ENCODE peak calls at places on chromosome 22, in ten cellular contexts. V, I, Q, S, E, X, U, C, J and B are unnamed samples.

GRCh38 chr22:21940521-21940920 is 12.1 kb downstream of the PPM1F start:
- DNase-seq in V (no peak), E (no peak), Q (no peak), I (no peak), J (no peak), S (no peak), X (peak; percentile 15), C (no peak), U (no peak), B (no peak)

GRCh38 chr22:50191041-50191740 is 5.5 kb downstream of the TRABD start:
- DNase-seq in C (no peak), V (peak; percentile 86), Q (no peak), I (no peak), J (no peak), S (no peak), X (no peak), E (no peak), U (peak; percentile 87), B (no peak)

GRCh38 chr22:17637490-17638181 is 921 bp upstream of the BCL2L13 start:
- DNase-seq in U (no peak), I (no peak), E (no peak), V (no peak), X (no peak), J (no peak), S (no peak), C (no peak), Q (no peak), B (peak; percentile 12)

GRCh38 chr22:45013138-45013537 is 3.3 kb upstream of the PHF21B start:
- DNase-seq in J (no peak), Q (no peak), C (no peak), X (no peak), E (no peak), S (no peak), V (no peak), U (no peak), I (no peak), B (no peak)

GRCh38 chr22:24161909-24162308 is 19.4 kb upstream of the SUSD2 start:
- DNase-seq in S (no peak), Q (no peak), X (no peak), I (no peak), E (no peak), C (no peak), U (no peak), J (peak; percentile 57), V (no peak), B (no peak)

GRCh38 chr22:23095467-23096342 is 25.4 kb downstream of the GNAZ start:
- DNase-seq in U (no peak), V (no peak), C (no peak), J (no peak), S (no peak), I (no peak), Q (no peak), X (no peak), E (no peak), B (no peak)

GRCh38 chr22:50201191-50202129 is 649 bp downstream of the SELENOO start:
- DNase-seq in U (no peak), I (no peak), S (no peak), V (no peak), E (no peak), X (no peak), J (no peak), Q (no peak), C (no peak), B (no peak)

GRCh38 chr22:17172172-17172833 is 13.2 kb upstream of the HDHD5 start:
- DNase-seq in I (no peak), V (no peak), Q (no peak), J (peak; percentile 64), E (no peak), U (no peak), C (no peak), X (no peak), S (no peak), B (no peak)

GRCh38 chr22:34688825-34689224 is 377.1 kb upstream of the ISX start:
- DNase-seq in C (no peak), Q (no peak), X (no peak), S (peak; percentile 39), J (no peak), E (no peak), V (no peak), U (no peak), I (no peak), B (peak; percentile 13)

GRCh38 chr22:37226087-37226486 is 13.8 kb upstream of the SSTR3 start:
- DNase-seq in V (no peak), J (no peak), C (no peak), U (no peak), S (no peak), E (no peak), X (no peak), I (no peak), Q (no peak), B (peak; percentile 60)

GRCh38 chr22:49973018-49973965 is 12.7 kb downstream of the PIM3 start:
- DNase-seq in I (peak; percentile 37), Q (no peak), E (no peak), X (no peak), S (peak; percentile 56), J (no peak), V (no peak), C (no peak), U (no peak), B (no peak)

GRCh38 chr22:38924197-38924952 is 33.0 kb upstream of the APOBEC3A start:
- DNase-seq in E (peak; percentile 79), J (peak; percentile 72), U (peak; percentile 94), Q (no peak), S (no peak), C (peak; percentile 91), I (peak; percentile 98), V (no peak), X (peak; percentile 93), B (peak; percentile 29)
- H3K4me3 ChIP-seq in E (no peak overlapping the region), J (peak overlapping the region; percentile 56), U (peak overlapping the region; percentile 33), Q (peak overlapping the region; percentile 30), S (no peak overlapping the region), C (peak overlapping the region; percentile 35), I (peak overlapping the region; percentile 43), V (no peak overlapping the region), X (peak overlapping the region; percentile 69), B (peak overlapping the region; percentile 34)

GRCh38 chr22:31752096-31752847 is 1.5 kb upstream of the DEPDC5 start:
- DNase-seq in U (peak; percentile 28), V (no peak), C (no peak), Q (no peak), E (no peak), I (peak; percentile 32), S (no peak), J (no peak), X (no peak), B (peak; percentile 12)

GRCh38 chr22:31753005-31753633 is 700 bp upstream of the DEPDC5 start:
- DNase-seq in X (peak; percentile 5), Q (no peak), V (peak; percentile 45), U (peak; percentile 78), E (no peak), C (no peak), S (peak; percentile 93), J (peak; percentile 37), I (no peak), B (peak; percentile 83)

GRCh38 chr22:31757265-31757664 is 3.4 kb downstream of the DEPDC5 start:
- DNase-seq in Q (no peak), V (no peak), E (no peak), I (no peak), S (no peak), X (no peak), C (no peak), U (no peak), J (no peak), B (no peak)

GRCh38 chr22:31753634-31754471 is at the start of gene DEPDC5:
- DNase-seq in J (peak; percentile 97), S (peak; percentile 98), X (peak; percentile 91), C (peak; percentile 59), Q (peak; percentile 64), E (peak; percentile 76), V (peak; percentile 93), U (peak; percentile 99), I (peak; percentile 86), B (peak; percentile 97)

DNA sequence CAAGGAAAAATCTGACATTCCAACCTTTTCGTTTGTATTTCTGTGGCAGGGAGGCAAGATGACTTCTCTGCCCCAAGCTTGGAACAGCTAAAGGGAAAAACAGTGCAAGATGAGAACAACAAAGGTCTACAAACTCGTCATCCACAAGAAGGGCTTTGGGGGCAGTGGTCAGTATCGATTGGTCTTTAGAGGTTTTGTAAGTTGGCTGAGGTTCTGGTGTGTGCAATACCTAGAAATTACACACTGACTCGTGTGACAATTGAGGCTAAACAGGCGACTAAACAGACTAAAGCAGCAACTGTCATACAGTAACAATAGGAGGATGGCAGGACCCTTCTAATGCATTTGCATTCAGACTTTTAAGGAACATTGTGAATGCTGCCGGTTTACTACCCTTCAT is 994 bp downstream of the DEPDC5 start:
- DNase-seq in V (no peak), E (no peak), S (peak; percentile 7), U (no peak), C (no peak), Q (no peak), X (no peak), I (peak; percentile 30), J (no peak), B (no peak)
- H3K4me3 ChIP-seq in V (peak overlapping the region; percentile 86), E (peak overlapping the region; percentile 65), S (no peak overlapping the region), U (peak overlapping the region; percentile 90), C (peak overlapping the region; percentile 71), Q (peak overlapping the region; percentile 96), X (peak overlapping the region; percentile 97), I (peak overlapping the region; percentile 90), J (peak overlapping the region; percentile 76), B (peak overlapping the region; percentile 83)

DNA sequence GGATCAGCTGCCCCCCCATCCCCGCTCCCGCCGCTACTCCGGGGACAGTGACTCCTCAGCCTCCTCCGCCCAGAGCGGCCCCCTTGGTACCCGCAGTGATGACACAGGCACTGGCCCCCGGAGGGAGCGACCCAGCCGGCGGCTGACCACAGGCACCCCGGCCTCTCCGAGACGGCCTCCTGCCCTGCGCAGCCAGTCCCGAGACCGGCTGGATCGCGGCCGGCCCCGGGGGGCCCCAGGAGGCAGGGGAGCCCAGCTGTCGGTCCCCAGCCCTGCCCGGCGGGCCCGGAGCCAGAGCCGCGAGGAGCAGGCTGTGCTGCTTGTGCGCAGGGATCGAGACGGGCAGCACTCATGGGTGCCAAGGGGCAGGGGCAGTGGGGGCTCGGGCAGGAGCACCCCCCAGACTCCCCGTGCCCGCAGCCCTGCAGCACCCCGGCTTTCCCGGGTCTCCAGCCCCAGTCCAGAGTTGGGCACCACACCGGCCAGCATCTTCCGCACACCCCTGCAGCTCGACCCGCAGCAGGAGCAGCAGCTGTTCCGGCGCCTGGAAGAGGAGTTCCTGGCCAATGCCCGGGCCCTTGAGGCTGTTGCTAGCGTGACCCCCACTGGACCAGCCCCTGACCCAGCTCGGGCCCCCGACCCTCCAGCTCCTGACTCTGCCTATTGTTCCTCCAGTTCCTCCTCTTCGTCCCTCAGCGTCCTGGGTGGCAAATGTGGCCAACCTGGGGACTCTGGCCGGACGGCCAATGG is 3.9 kb downstream of the RASL10A start:
- DNase-seq in E (no peak), C (no peak), V (no peak), S (no peak), J (no peak), X (no peak), U (peak; percentile 84), Q (no peak), I (no peak), B (no peak)
- H3K4me3 ChIP-seq in E (no peak overlapping the region), C (no peak overlapping the region), V (no peak overlapping the region), S (no peak overlapping the region), J (peak overlapping the region; percentile 94), X (no peak overlapping the region), U (no peak overlapping the region), Q (no peak overlapping the region), I (peak overlapping the region; percentile 49), B (no peak overlapping the region)

DNA sequence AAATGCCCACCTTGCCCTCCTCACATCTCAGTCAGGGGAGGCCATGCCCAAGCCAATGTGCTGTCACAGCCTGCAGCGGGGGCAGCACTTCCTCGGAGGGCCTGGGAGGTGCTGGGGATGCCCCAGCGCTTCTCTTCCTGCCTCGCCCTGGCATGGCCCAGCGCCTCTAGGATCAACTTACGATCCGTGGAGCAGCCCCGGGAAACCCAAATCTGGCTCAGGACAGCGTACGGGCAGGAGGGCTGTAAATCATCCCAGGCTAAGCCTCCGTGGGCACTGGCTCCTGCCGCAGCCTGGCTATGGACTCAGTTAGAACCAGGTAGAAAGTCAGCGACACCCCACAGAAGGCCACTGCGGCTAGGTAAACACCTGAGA is 60.9 kb upstream of the EMID1 start:
- DNase-seq in C (no peak), S (no peak), J (no peak), X (no peak), I (no peak), V (no peak), U (peak; percentile 56), E (no peak), Q (no peak), B (no peak)
- H3K4me3 ChIP-seq in C (no peak overlapping the region), S (no peak overlapping the region), J (no peak overlapping the region), X (no peak overlapping the region), I (no peak overlapping the region), V (no peak overlapping the region), U (no peak overlapping the region), E (no peak overlapping the region), Q (no peak overlapping the region), B (no peak overlapping the region)